ENCODE peak calls at places on chromosomes 6 and 20, in six cellular contexts. Z, J, S, C, V and N are unnamed samples.

GRCh38 chr20:856361-856775 is 22.9 kb downstream of the FAM110A start:
- DNase-seq in Z (peak; percentile 30), J (no peak), S (no peak), C (peak; percentile 98), V (peak; percentile 93), N (no peak)

GRCh38 chr6:169961772-169962561 is 210.5 kb downstream of the ERMARD start:
- DNase-seq in Z (no peak), J (peak; percentile 61), S (no peak), C (no peak), V (peak; percentile 20), N (no peak)

GRCh38 chr6:73062837-73063236 is 162.5 kb downstream of the KHDC1L start:
- DNase-seq in Z (no peak), J (no peak), S (no peak), C (no peak), V (no peak), N (no peak)

GRCh38 chr6:45923831-45924391 is 91.7 kb downstream of the CLIC5 start:
- DNase-seq in Z (no peak), J (no peak), S (no peak), C (peak; percentile 46), V (peak; percentile 81), N (no peak)

GRCh38 chr6:158879180-158879579 is 60.0 kb upstream of the EZR start:
- DNase-seq in Z (no peak), J (no peak), S (no peak), C (peak; percentile 66), V (peak; percentile 16), N (no peak)

GRCh38 chr6:155349129-155349528 is 34.8 kb upstream of the TFB1M start:
- DNase-seq in Z (no peak), J (no peak), S (no peak), C (peak; percentile 22), V (peak; percentile 63), N (no peak)

GRCh38 chr6:41449399-41450245 is 96.6 kb upstream of the FOXP4 start:
- DNase-seq in Z (no peak), J (no peak), S (peak; percentile 17), C (no peak), V (peak; percentile 37), N (no peak)

GRCh38 chr20:46226602-46227001 is 81.7 kb downstream of the CDH22 start:
- DNase-seq in Z (no peak), J (no peak), S (no peak), C (peak; percentile 55), V (peak; percentile 37), N (no peak)

GRCh38 chr6:113442040-113442439 is 415.1 kb upstream of the MARCKS start:
- DNase-seq in Z (no peak), J (no peak), S (peak; percentile 85), C (no peak), V (no peak), N (no peak)

GRCh38 chr20:34018166-34018565 is 24.5 kb downstream of the RALY start:
- DNase-seq in Z (no peak), J (no peak), S (no peak), C (no peak), V (no peak), N (no peak)

GRCh38 chr6:1075880-1076279 is 236.0 kb upstream of the FOXQ1 start:
- DNase-seq in Z (no peak), J (no peak), S (no peak), C (no peak), V (no peak), N (no peak)

GRCh38 chr20:40532103-40532502 is 156.9 kb downstream of the MAFB start:
- DNase-seq in Z (no peak), J (no peak), S (no peak), C (peak; percentile 25), V (peak; percentile 15), N (no peak)

GRCh38 chr6:35669441-35669776 is 19.3 kb downstream of the FKBP5 start:
- DNase-seq in Z (no peak), J (no peak), S (no peak), C (peak; percentile 39), V (peak; percentile 23), N (no peak)

GRCh38 chr6:43052842-43053544 is 658 bp downstream of the CUL7 start:
- DNase-seq in Z (no peak), J (no peak), S (no peak), C (peak; percentile 15), V (peak; percentile 67), N (no peak)

GRCh38 chr6:106056060-106056737 is 29.9 kb upstream of the PRDM1 start:
- DNase-seq in Z (no peak), J (no peak), S (no peak), C (no peak), V (no peak), N (no peak)

GRCh38 chr6:99026135-99026534 is 78.4 kb upstream of the FBXL4 start:
- DNase-seq in Z (no peak), J (no peak), S (no peak), C (peak; percentile 85), V (no peak), N (no peak)

GRCh38 chr6:147900191-147900830 is 391.8 kb downstream of the SAMD5 start:
- DNase-seq in Z (no peak), J (no peak), S (no peak), C (no peak), V (no peak), N (no peak)

GRCh38 chr6:88376197-88376596 is 210.1 kb upstream of the CNR1 start:
- DNase-seq in Z (no peak), J (no peak), S (no peak), C (no peak), V (no peak), N (no peak)

GRCh38 chr6:37680668-37681067 is 17.0 kb downstream of the MDGA1 start:
- DNase-seq in Z (no peak), J (no peak), S (peak; percentile 6), C (no peak), V (no peak), N (no peak)

GRCh38 chr6:142537612-142538478 is 236.0 kb downstream of the ADGRG6 start:
- DNase-seq in Z (no peak), J (no peak), S (peak; percentile 15), C (peak; percentile 53), V (peak; percentile 70), N (no peak)

GRCh38 chr6:155882527-155883333 is 427.1 kb upstream of the NOX3 start:
- DNase-seq in Z (no peak), J (no peak), S (no peak), C (no peak), V (peak; percentile 9), N (no peak)

GRCh38 chr6:79440590-79440989 is 96.6 kb downstream of the LCA5 start:
- DNase-seq in Z (no peak), J (no peak), S (no peak), C (no peak), V (no peak), N (no peak)

GRCh38 chr6:167706313-167707109 is 120.2 kb upstream of the AFDN start:
- DNase-seq in Z (peak; percentile 38), J (no peak), S (no peak), C (no peak), V (no peak), N (no peak)

GRCh38 chr20:63466861-63467260 is 5.6 kb downstream of the KCNQ2 start:
- DNase-seq in Z (no peak), J (no peak), S (no peak), C (no peak), V (no peak), N (no peak)

GRCh38 chr6:25032964-25033363 is 97.2 kb upstream of the RIPOR2 start:
- DNase-seq in Z (no peak), J (no peak), S (no peak), C (no peak), V (no peak), N (no peak)

GRCh38 chr6:89952696-89953095 is 58.4 kb downstream of the GJA10 start:
- DNase-seq in Z (peak; percentile 45), J (no peak), S (no peak), C (peak; percentile 96), V (no peak), N (no peak)

GRCh38 chr20:18611492-18611891 is 23.6 kb downstream of the DTD1 start:
- DNase-seq in Z (no peak), J (no peak), S (no peak), C (no peak), V (no peak), N (no peak)

GRCh38 chr20:41172296-41173140 is 35.2 kb downstream of the PLCG1 start:
- DNase-seq in Z (no peak), J (no peak), S (no peak), C (no peak), V (no peak), N (no peak)

GRCh38 chr6:116189472-116189871 is 63.5 kb upstream of the COL10A1 start:
- DNase-seq in Z (no peak), J (no peak), S (no peak), C (no peak), V (no peak), N (no peak)

GRCh38 chr6:163415620-163416379 is 1.3 kb downstream of the QKI start:
- DNase-seq in Z (no peak), J (no peak), S (no peak), C (peak; percentile 44), V (peak; percentile 83), N (no peak)

GRCh38 chr20:9458075-9458818 is 56.1 kb upstream of the LAMP5 start:
- DNase-seq in Z (no peak), J (no peak), S (no peak), C (peak; percentile 27), V (peak; percentile 31), N (peak; percentile 47)

GRCh38 chr6:34241351-34242215 is 4.9 kb downstream of the HMGA1 start:
- DNase-seq in Z (no peak), J (no peak), S (no peak), C (no peak), V (no peak), N (no peak)

GRCh38 chr20:24691901-24692351 is 222.5 kb downstream of the SYNDIG1 start:
- DNase-seq in Z (no peak), J (no peak), S (no peak), C (no peak), V (no peak), N (no peak)

GRCh38 chr20:56200456-56200855 is 48.1 kb upstream of the MC3R start:
- DNase-seq in Z (no peak), J (no peak), S (no peak), C (peak; percentile 15), V (no peak), N (no peak)

GRCh38 chr6:163123098-163123497 is 291.4 kb upstream of the QKI start:
- DNase-seq in Z (no peak), J (no peak), S (no peak), C (no peak), V (no peak), N (no peak)

GRCh38 chr6:43120938-43121913 is 45.1 kb downstream of the PTK7 start:
- DNase-seq in Z (no peak), J (no peak), S (no peak), C (peak; percentile 92), V (peak; percentile 99), N (no peak)